ENCODE peak calls at places on chromosome 15, in eight cellular contexts. One of them, this sample, is unnamed.

GRCh38 chr15:64560998-64561397 is 100.6 kb downstream of the ZNF609 start:
- DNase-seq in HFFc6: no peak
- DNase-seq in endothelial cell of umbilical vein: no peak
- DNase-seq in A549: no peak
- DNase-seq in WTC11: no peak
- DNase-seq in GM13977: no peak
- DNase-seq in epithelial cell of esophagus: no peak
- DNase-seq in tibial artery: no peak
- DNase-seq in this sample: no peak

GRCh38 chr15:65785151-65785550 is 6.9 kb downstream of the DENND4A start:
- DNase-seq in epithelial cell of esophagus: no peak
- DNase-seq in WTC11: no peak
- DNase-seq in GM13977: no peak
- DNase-seq in tibial artery: no peak
- DNase-seq in A549: no peak
- DNase-seq in endothelial cell of umbilical vein: no peak
- DNase-seq in HFFc6: no peak
- DNase-seq in this sample: no peak

GRCh38 chr15:31295660-31296059 is 31.0 kb upstream of the KLF13 start:
- DNase-seq in A549: no peak
- DNase-seq in HFFc6: no peak
- DNase-seq in endothelial cell of umbilical vein: no peak
- DNase-seq in epithelial cell of esophagus: no peak
- DNase-seq in GM13977: no peak
- DNase-seq in WTC11: no peak
- DNase-seq in tibial artery: no peak
- DNase-seq in this sample: no peak

GRCh38 chr15:74988007-74988800 is 7.2 kb upstream of the SCAMP5 start:
- DNase-seq in WTC11: peak
- DNase-seq in endothelial cell of umbilical vein: peak
- DNase-seq in A549: peak
- DNase-seq in GM13977: peak
- DNase-seq in epithelial cell of esophagus: peak
- DNase-seq in HFFc6: peak
- DNase-seq in tibial artery: no peak
- DNase-seq in this sample: peak

GRCh38 chr15:22866066-22866465 is 27.6 kb downstream of the NIPA2 start:
- DNase-seq in GM13977: no peak
- DNase-seq in WTC11: no peak
- DNase-seq in HFFc6: peak
- DNase-seq in tibial artery: no peak
- DNase-seq in A549: no peak
- DNase-seq in endothelial cell of umbilical vein: no peak
- DNase-seq in epithelial cell of esophagus: no peak
- DNase-seq in this sample: no peak

GRCh38 chr15:61687124-61687523 is 373.1 kb downstream of the VPS13C start:
- DNase-seq in HFFc6: no peak
- DNase-seq in A549: no peak
- DNase-seq in epithelial cell of esophagus: no peak
- DNase-seq in tibial artery: no peak
- DNase-seq in WTC11: no peak
- DNase-seq in endothelial cell of umbilical vein: no peak
- DNase-seq in GM13977: no peak
- DNase-seq in this sample: no peak

GRCh38 chr15:98653686-98654085 is 5.3 kb downstream of the IGF1R start:
- DNase-seq in HFFc6: no peak
- DNase-seq in WTC11: no peak
- DNase-seq in tibial artery: no peak
- DNase-seq in A549: no peak
- DNase-seq in GM13977: no peak
- DNase-seq in endothelial cell of umbilical vein: no peak
- DNase-seq in epithelial cell of esophagus: no peak
- DNase-seq in this sample: no peak

GRCh38 chr15:67839358-67839928 is 402 bp downstream of the RNU6-1 start:
- DNase-seq in GM13977: peak
- DNase-seq in tibial artery: no peak
- DNase-seq in HFFc6: peak
- DNase-seq in endothelial cell of umbilical vein: peak
- DNase-seq in A549: peak
- DNase-seq in epithelial cell of esophagus: peak
- DNase-seq in WTC11: no peak
- DNase-seq in this sample: peak

GRCh38 chr15:81292516-81293001 is 31.4 kb downstream of the STARD5 start:
- DNase-seq in endothelial cell of umbilical vein: no peak
- DNase-seq in epithelial cell of esophagus: no peak
- DNase-seq in tibial artery: no peak
- DNase-seq in WTC11: no peak
- DNase-seq in HFFc6: no peak
- DNase-seq in GM13977: peak
- DNase-seq in A549: no peak
- DNase-seq in this sample: peak

GRCh38 chr15:48888836-48889235 is 10.9 kb downstream of the EID1 start:
- DNase-seq in endothelial cell of umbilical vein: no peak
- DNase-seq in epithelial cell of esophagus: no peak
- DNase-seq in GM13977: no peak
- DNase-seq in tibial artery: no peak
- DNase-seq in WTC11: no peak
- DNase-seq in HFFc6: no peak
- DNase-seq in A549: no peak
- DNase-seq in this sample: no peak

GRCh38 chr15:40330368-40330836 is 6.9 kb downstream of the INAFM2 start:
- DNase-seq in tibial artery: no peak
- DNase-seq in WTC11: no peak
- DNase-seq in A549: no peak
- DNase-seq in epithelial cell of esophagus: no peak
- DNase-seq in GM13977: no peak
- DNase-seq in endothelial cell of umbilical vein: no peak
- DNase-seq in HFFc6: no peak
- DNase-seq in this sample: no peak

GRCh38 chr15:57427367-57427821 is 51.1 kb downstream of the CGNL1 start:
- DNase-seq in A549: peak
- DNase-seq in HFFc6: peak
- DNase-seq in WTC11: peak
- DNase-seq in epithelial cell of esophagus: peak
- DNase-seq in endothelial cell of umbilical vein: no peak
- DNase-seq in GM13977: no peak
- DNase-seq in tibial artery: peak
- DNase-seq in this sample: no peak

GRCh38 chr15:31306426-31307269 is 20.0 kb upstream of the KLF13 start:
- DNase-seq in GM13977: no peak
- DNase-seq in HFFc6: no peak
- DNase-seq in tibial artery: no peak
- DNase-seq in epithelial cell of esophagus: peak
- DNase-seq in A549: no peak
- DNase-seq in endothelial cell of umbilical vein: no peak
- DNase-seq in WTC11: peak
- DNase-seq in this sample: no peak

GRCh38 chr15:68764090-68764489 is 56.6 kb downstream of the ANP32A start:
- DNase-seq in WTC11: no peak
- DNase-seq in GM13977: no peak
- DNase-seq in A549: no peak
- DNase-seq in tibial artery: no peak
- DNase-seq in HFFc6: no peak
- DNase-seq in epithelial cell of esophagus: no peak
- DNase-seq in endothelial cell of umbilical vein: peak
- DNase-seq in this sample: no peak

GRCh38 chr15:78621810-78622402 is 1.1 kb upstream of the CHRNA3 start:
- DNase-seq in WTC11: no peak
- DNase-seq in A549: no peak
- DNase-seq in HFFc6: no peak
- DNase-seq in tibial artery: no peak
- DNase-seq in GM13977: peak
- DNase-seq in epithelial cell of esophagus: no peak
- DNase-seq in endothelial cell of umbilical vein: no peak
- DNase-seq in this sample: no peak

GRCh38 chr15:65377105-65377975 is 462 bp downstream of the IGDCC3 start:
- DNase-seq in A549: peak
- DNase-seq in WTC11: peak
- DNase-seq in GM13977: no peak
- DNase-seq in endothelial cell of umbilical vein: peak
- DNase-seq in epithelial cell of esophagus: peak
- DNase-seq in tibial artery: no peak
- DNase-seq in HFFc6: no peak
- DNase-seq in this sample: no peak

GRCh38 chr15:95957854-95958253 is 372.6 kb upstream of the NR2F2 start:
- DNase-seq in WTC11: no peak
- DNase-seq in A549: no peak
- DNase-seq in endothelial cell of umbilical vein: no peak
- DNase-seq in GM13977: no peak
- DNase-seq in HFFc6: no peak
- DNase-seq in tibial artery: no peak
- DNase-seq in epithelial cell of esophagus: no peak
- DNase-seq in this sample: no peak

GRCh38 chr15:45468294-45468693 is 54.3 kb downstream of the SLC30A4 start:
- DNase-seq in tibial artery: no peak
- DNase-seq in WTC11: no peak
- DNase-seq in endothelial cell of umbilical vein: no peak
- DNase-seq in HFFc6: no peak
- DNase-seq in epithelial cell of esophagus: no peak
- DNase-seq in GM13977: no peak
- DNase-seq in A549: no peak
- DNase-seq in this sample: no peak

GRCh38 chr15:74373056-74373650 is 5.7 kb upstream of the CYP11A1 start:
- DNase-seq in HFFc6: no peak
- DNase-seq in WTC11: no peak
- DNase-seq in A549: no peak
- DNase-seq in tibial artery: no peak
- DNase-seq in epithelial cell of esophagus: no peak
- DNase-seq in GM13977: no peak
- DNase-seq in endothelial cell of umbilical vein: no peak
- DNase-seq in this sample: no peak

GRCh38 chr15:31263751-31264533 is 62.7 kb upstream of the KLF13 start:
- DNase-seq in GM13977: no peak
- DNase-seq in WTC11: peak
- DNase-seq in endothelial cell of umbilical vein: peak
- DNase-seq in A549: no peak
- DNase-seq in epithelial cell of esophagus: peak
- DNase-seq in HFFc6: no peak
- DNase-seq in tibial artery: peak
- DNase-seq in this sample: no peak

GRCh38 chr15:26028086-26028740 is 165.1 kb upstream of the ATP10A start:
- DNase-seq in GM13977: no peak
- DNase-seq in epithelial cell of esophagus: no peak
- DNase-seq in WTC11: no peak
- DNase-seq in HFFc6: peak
- DNase-seq in A549: no peak
- DNase-seq in endothelial cell of umbilical vein: no peak
- DNase-seq in tibial artery: no peak
- DNase-seq in this sample: no peak

GRCh38 chr15:80999623-81000036 is 1.1 kb upstream of the TLNRD1 start:
- DNase-seq in endothelial cell of umbilical vein: no peak
- DNase-seq in A549: no peak
- DNase-seq in epithelial cell of esophagus: peak
- DNase-seq in GM13977: peak
- DNase-seq in WTC11: no peak
- DNase-seq in tibial artery: no peak
- DNase-seq in HFFc6: no peak
- DNase-seq in this sample: peak

GRCh38 chr15:33142708-33143107 is 51.8 kb downstream of the FMN1 start:
- DNase-seq in tibial artery: no peak
- DNase-seq in epithelial cell of esophagus: no peak
- DNase-seq in GM13977: no peak
- DNase-seq in A549: no peak
- DNase-seq in HFFc6: no peak
- DNase-seq in endothelial cell of umbilical vein: no peak
- DNase-seq in WTC11: no peak
- DNase-seq in this sample: peak

GRCh38 chr15:51281368-51281967 is 56.9 kb downstream of the CYP19A1 start:
- DNase-seq in WTC11: peak
- DNase-seq in GM13977: no peak
- DNase-seq in endothelial cell of umbilical vein: peak
- DNase-seq in A549: peak
- DNase-seq in HFFc6: peak
- DNase-seq in epithelial cell of esophagus: peak
- DNase-seq in tibial artery: peak
- DNase-seq in this sample: peak
- TF ChIP-seq CTCF in WTC11: peak
- TF ChIP-seq CTCF in GM13977: peak
- TF ChIP-seq CTCF in endothelial cell of umbilical vein: peak
- TF ChIP-seq CTCF in A549: peak
- TF ChIP-seq CTCF in HFFc6: peak
- TF ChIP-seq CTCF in epithelial cell of esophagus: peak
- TF ChIP-seq CTCF in tibial artery: peak
- TF ChIP-seq CTCF in this sample: peak

GRCh38 chr15:51284871-51285270 is 53.5 kb downstream of the CYP19A1 start:
- DNase-seq in endothelial cell of umbilical vein: no peak
- DNase-seq in A549: no peak
- DNase-seq in epithelial cell of esophagus: no peak
- DNase-seq in WTC11: no peak
- DNase-seq in tibial artery: no peak
- DNase-seq in HFFc6: no peak
- DNase-seq in GM13977: no peak
- DNase-seq in this sample: no peak

GRCh38 chr15:51286816-51287215 is 51.6 kb downstream of the CYP19A1 start:
- DNase-seq in WTC11: no peak
- DNase-seq in tibial artery: no peak
- DNase-seq in A549: no peak
- DNase-seq in HFFc6: no peak
- DNase-seq in endothelial cell of umbilical vein: no peak
- DNase-seq in epithelial cell of esophagus: peak
- DNase-seq in GM13977: no peak
- DNase-seq in this sample: no peak

GRCh38 chr15:51280838-51281237 is 57.6 kb downstream of the CYP19A1 start:
- DNase-seq in tibial artery: no peak
- DNase-seq in epithelial cell of esophagus: no peak
- DNase-seq in GM13977: no peak
- DNase-seq in A549: no peak
- DNase-seq in HFFc6: no peak
- DNase-seq in endothelial cell of umbilical vein: no peak
- DNase-seq in WTC11: no peak
- DNase-seq in this sample: no peak

GRCh38 chr15:51288143-51289065 is 50.0 kb downstream of the CYP19A1 start:
- DNase-seq in WTC11: no peak
- DNase-seq in GM13977: no peak
- DNase-seq in A549: no peak
- DNase-seq in HFFc6: no peak
- DNase-seq in endothelial cell of umbilical vein: no peak
- DNase-seq in tibial artery: no peak
- DNase-seq in epithelial cell of esophagus: no peak
- DNase-seq in this sample: no peak

GRCh38 chr15:51283026-51283425 is 55.4 kb downstream of the CYP19A1 start:
- DNase-seq in HFFc6: no peak
- DNase-seq in epithelial cell of esophagus: no peak
- DNase-seq in A549: no peak
- DNase-seq in WTC11: no peak
- DNase-seq in GM13977: no peak
- DNase-seq in endothelial cell of umbilical vein: no peak
- DNase-seq in tibial artery: no peak
- DNase-seq in this sample: no peak
- TF ChIP-seq CTCF in HFFc6: no peak
- TF ChIP-seq CTCF in epithelial cell of esophagus: no peak
- TF ChIP-seq CTCF in A549: no peak
- TF ChIP-seq CTCF in WTC11: no peak
- TF ChIP-seq CTCF in GM13977: peak
- TF ChIP-seq CTCF in endothelial cell of umbilical vein: no peak
- TF ChIP-seq CTCF in tibial artery: no peak
- TF ChIP-seq CTCF in this sample: no peak

GRCh38 chr15:79769081-79769481 is 127.7 kb downstream of the MTHFS start:
- DNase-seq in epithelial cell of esophagus: peak
- DNase-seq in A549: peak
- DNase-seq in HFFc6: peak
- DNase-seq in GM13977: peak
- DNase-seq in tibial artery: no peak
- DNase-seq in WTC11: no peak
- DNase-seq in endothelial cell of umbilical vein: no peak
- DNase-seq in this sample: no peak
- TF ChIP-seq CTCF in epithelial cell of esophagus: peak
- TF ChIP-seq CTCF in A549: peak
- TF ChIP-seq CTCF in HFFc6: peak
- TF ChIP-seq CTCF in GM13977: peak
- TF ChIP-seq CTCF in tibial artery: no peak
- TF ChIP-seq CTCF in WTC11: no peak
- TF ChIP-seq CTCF in endothelial cell of umbilical vein: no peak
- TF ChIP-seq CTCF in this sample: peak

GRCh38 chr15:89777073-89777820 is 1.1 kb downstream of the MESP2 start:
- DNase-seq in HFFc6: no peak
- DNase-seq in GM13977: no peak
- DNase-seq in WTC11: no peak
- DNase-seq in endothelial cell of umbilical vein: no peak
- DNase-seq in A549: no peak
- DNase-seq in tibial artery: no peak
- DNase-seq in epithelial cell of esophagus: no peak
- DNase-seq in this sample: no peak
- TF ChIP-seq CTCF in HFFc6: no peak
- TF ChIP-seq CTCF in GM13977: no peak
- TF ChIP-seq CTCF in WTC11: no peak
- TF ChIP-seq CTCF in endothelial cell of umbilical vein: no peak
- TF ChIP-seq CTCF in A549: no peak
- TF ChIP-seq CTCF in tibial artery: no peak
- TF ChIP-seq CTCF in epithelial cell of esophagus: no peak
- TF ChIP-seq CTCF in this sample: no peak

This sample was measured in GM20000.